ENCODE peak calls at places on chromosomes 13 and 19, in eight cellular contexts. X is ovary, S is esophagus squamous epithelium, O is IMR-90, R is HCT116, F is H54, D is transverse colon, W is thyroid gland. P is an unnamed sample.

GRCh38 chr13:74367193-74367592 is 233.0 kb upstream of the KLF12 start:
- DNase-seq in D (no peak), X (no peak), R (no peak), S (no peak), F (no peak), W (no peak), O (no peak), P (no peak)

GRCh38 chr19:54464044-54464623 is 556 bp upstream of the LENG9 start:
- DNase-seq in X (peak), D (peak), O (peak), R (peak), F (peak), S (peak), W (peak), P (peak)

GRCh38 chr13:25319781-25320180 is 18.4 kb downstream of the NUP58 start:
- DNase-seq in W (no peak), D (no peak), F (no peak), X (no peak), O (peak), S (no peak), R (no peak), P (no peak)

GRCh38 chr13:110298566-110299321 is 8.2 kb downstream of the COL4A1 start:
- DNase-seq in O (no peak), R (no peak), D (no peak), W (no peak), F (no peak), X (peak), S (no peak), P (no peak)

GRCh38 chr19:40613669-40614594 is 12.8 kb downstream of the LTBP4 start:
- DNase-seq in R (peak), S (peak), X (peak), D (peak), W (peak), F (no peak), O (peak), P (peak)

GRCh38 chr13:31595568-31595967 is 143.8 kb upstream of the RXFP2 start:
- DNase-seq in W (no peak), O (no peak), X (no peak), R (no peak), F (no peak), D (no peak), S (no peak), P (no peak)

GRCh38 chr13:95644611-95645052 is at the start of gene DZIP1:
- DNase-seq in R (no peak), W (peak), D (peak), S (no peak), F (peak), X (peak), O (peak), P (peak)

GRCh38 chr19:34995551-34995950 is 4.6 kb upstream of the GRAMD1A start:
- DNase-seq in X (no peak), S (no peak), D (no peak), O (no peak), W (no peak), F (no peak), R (no peak), P (no peak)

GRCh38 chr19:5877427-5877826 is 7.1 kb upstream of the FUT5 start:
- DNase-seq in X (no peak), O (no peak), F (no peak), R (no peak), D (no peak), S (no peak), W (no peak), P (no peak)

GRCh38 chr19:6229216-6229913 is 50.4 kb downstream of the MLLT1 start:
- DNase-seq in W (no peak), S (no peak), F (no peak), X (no peak), D (no peak), O (no peak), R (no peak), P (no peak)

GRCh38 chr13:35309711-35310110 is 166.8 kb downstream of the MAB21L1 start:
- DNase-seq in F (no peak), W (no peak), X (no peak), R (no peak), D (no peak), S (no peak), O (no peak), P (peak)

GRCh38 chr13:85864963-85865530 is 65.8 kb upstream of the SLITRK6 start:
- DNase-seq in X (no peak), W (no peak), S (no peak), O (peak), R (peak), F (peak), D (no peak), P (peak)

GRCh38 chr13:76976488-76976887 is 15.4 kb upstream of the CLN5 start:
- DNase-seq in F (no peak), X (no peak), R (no peak), O (no peak), D (no peak), W (no peak), S (no peak), P (no peak)

GRCh38 chr13:23684647-23685046 is 114.4 kb downstream of the TNFRSF19 start:
- DNase-seq in X (no peak), O (no peak), D (no peak), S (no peak), R (no peak), F (no peak), W (no peak), P (no peak)

GRCh38 chr13:62110079-62110478 is 694.4 kb upstream of the PCDH20 start:
- DNase-seq in R (no peak), S (no peak), O (no peak), X (no peak), D (no peak), F (no peak), W (no peak), P (no peak)

GRCh38 chr19:44303976-44304568 is 753 bp downstream of the ZNF235 start:
- DNase-seq in F (peak), O (peak), D (peak), X (peak), S (no peak), W (peak), R (no peak), P (peak)

GRCh38 chr13:21641629-21642028 is 29.2 kb upstream of the FGF9 start:
- DNase-seq in O (no peak), W (no peak), R (no peak), X (no peak), D (no peak), F (no peak), S (no peak), P (no peak)

GRCh38 chr13:97122381-97122996 is 99.6 kb upstream of the MBNL2 start:
- DNase-seq in R (peak), O (peak), F (peak), W (no peak), S (no peak), D (no peak), X (no peak), P (no peak)

GRCh38 chr19:52391135-52391534 is 6.5 kb upstream of the ZNF528 start:
- DNase-seq in X (no peak), S (no peak), O (no peak), R (no peak), F (no peak), D (no peak), W (no peak), P (no peak)

GRCh38 chr13:51769455-51770127 is 34.4 kb downstream of the DHRS12 start:
- DNase-seq in S (no peak), X (peak), F (no peak), R (no peak), O (no peak), D (no peak), W (peak), P (no peak)

GRCh38 chr19:48812094-48812929 is 1.5 kb upstream of the BCAT2 start:
- DNase-seq in X (peak), S (peak), O (peak), F (peak), D (peak), R (no peak), W (peak), P (peak)

GRCh38 chr13:61246351-61246750 is 169.3 kb downstream of the PCDH20 start:
- DNase-seq in F (no peak), W (no peak), D (no peak), S (no peak), R (no peak), O (no peak), X (no peak), P (no peak)

GRCh38 chr19:9130965-9131364 is 4.2 kb upstream of the OR7G3 start:
- DNase-seq in D (no peak), S (no peak), W (no peak), R (no peak), F (no peak), X (no peak), O (no peak), P (no peak)

GRCh38 chr19:13629687-13630357 is 123.5 kb upstream of the CACNA1A start:
- DNase-seq in R (no peak), S (no peak), D (no peak), X (no peak), F (no peak), O (peak), W (no peak), P (no peak)

GRCh38 chr13:41613984-41614581 is 156.7 kb downstream of the RGCC start:
- DNase-seq in F (no peak), D (no peak), O (peak), W (no peak), S (no peak), R (peak), X (peak), P (no peak)

GRCh38 chr13:81738364-81738763 is 1397.4 kb upstream of the SPRY2 start:
- DNase-seq in D (no peak), O (no peak), F (peak), R (no peak), S (no peak), W (no peak), X (no peak), P (no peak)

DNA sequence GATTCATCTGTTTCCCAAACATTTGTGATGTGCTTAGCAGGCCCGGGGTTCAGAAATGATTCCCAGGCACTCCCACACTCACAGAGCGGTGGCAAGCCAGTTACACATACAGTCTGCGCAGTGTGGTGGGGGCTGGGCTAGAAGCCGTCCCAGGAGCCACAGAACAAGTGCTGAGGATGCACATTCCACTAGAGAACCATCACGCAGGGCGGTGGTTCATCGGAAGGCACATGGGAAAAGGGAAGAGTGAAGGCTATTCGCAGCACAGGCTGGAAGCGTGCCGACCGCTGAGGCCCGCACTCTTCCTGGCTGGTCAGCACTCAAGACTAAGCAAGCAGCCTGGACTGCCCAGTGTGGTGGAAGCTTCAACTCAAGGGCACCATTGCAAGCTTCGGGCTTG is 126.3 kb upstream of the SLC7A1 start:
- DNase-seq in F (no peak), S (no peak), D (no peak), R (no peak), X (no peak), O (no peak), W (no peak), P (no peak)
- TF ChIP-seq POLR2A in F (no peak), S (no peak), D (no peak), R (no peak), X (no peak), O (no peak), W (no peak), P (no peak)

GRCh38 chr19:2796659-2797266 is 11.5 kb downstream of the THOP1 start:
- DNase-seq in D (no peak), O (no peak), F (no peak), R (no peak), S (no peak), W (no peak), X (no peak), P (no peak)

GRCh38 chr19:2798158-2798685 is 12.9 kb downstream of the THOP1 start:
- DNase-seq in F (no peak), W (no peak), X (no peak), R (no peak), S (no peak), D (no peak), O (no peak), P (no peak)

GRCh38 chr19:2797280-2797679 is 12.0 kb downstream of the THOP1 start:
- DNase-seq in R (no peak), S (no peak), O (no peak), F (no peak), X (no peak), D (no peak), W (no peak), P (no peak)

GRCh38 chr19:2793577-2793976 is 8.3 kb downstream of the THOP1 start:
- DNase-seq in X (no peak), F (no peak), R (no peak), O (no peak), S (no peak), D (no peak), W (no peak), P (no peak)

GRCh38 chr19:2795827-2796658 is 10.7 kb downstream of the THOP1 start:
- DNase-seq in R (no peak), S (no peak), O (no peak), F (no peak), W (no peak), X (no peak), D (no peak), P (no peak)
- TF ChIP-seq POLR2A in R (no peak), S (no peak), O (no peak), F (no peak), W (no peak), X (no peak), D (no peak), P (no peak)

GRCh38 chr19:23287620-23288019 is 37.4 kb upstream of the ZNF724 start:
- DNase-seq in O (no peak), R (no peak), W (no peak), F (no peak), S (no peak), D (no peak), X (no peak), P (no peak)
- TF ChIP-seq POLR2A in O (no peak), R (no peak), W (no peak), F (no peak), S (no peak), D (no peak), X (no peak), P (no peak)

DNA sequence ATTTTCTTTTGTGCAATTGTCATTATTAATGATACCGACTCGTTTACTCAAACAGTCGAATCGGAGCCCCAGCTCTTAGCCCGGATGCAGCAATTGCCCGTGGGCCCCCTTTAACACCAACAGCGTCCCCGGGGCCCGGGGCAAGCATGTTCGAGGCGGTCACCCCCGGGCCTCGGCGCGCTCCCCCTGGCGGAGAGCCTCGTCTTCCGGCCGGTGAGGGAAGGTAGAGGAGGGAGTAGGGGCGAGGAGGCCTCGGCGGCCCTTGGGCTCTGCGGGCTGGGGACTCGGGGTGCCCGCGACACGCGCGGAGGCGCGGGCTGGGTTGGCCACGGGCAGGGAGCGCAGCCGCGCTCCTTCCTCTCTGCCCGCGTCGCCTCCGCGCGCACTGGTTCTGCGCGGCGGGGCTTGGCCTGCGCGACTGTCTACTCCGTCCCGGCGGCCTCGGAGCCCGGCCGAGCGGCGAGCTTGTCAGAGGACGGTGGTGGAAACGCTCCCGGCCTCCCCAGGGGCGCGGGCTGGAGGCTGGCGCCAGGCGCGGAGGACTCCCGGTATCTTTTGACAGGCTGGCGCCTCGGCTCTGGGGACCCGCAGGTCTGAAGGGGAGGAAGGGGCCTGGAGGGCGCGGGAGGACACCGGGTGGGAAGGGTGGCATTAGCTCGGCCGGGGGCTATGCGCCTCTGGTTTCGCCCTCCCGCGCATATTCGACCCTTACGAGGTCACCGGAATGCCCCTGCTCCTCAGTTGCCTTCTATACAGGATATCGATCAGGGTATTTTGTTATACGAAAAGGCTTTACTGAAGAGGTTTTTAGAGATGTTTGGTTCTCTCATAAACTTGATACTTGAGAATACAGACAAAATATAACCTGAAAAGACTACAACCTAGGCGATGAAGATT is 1.5 kb downstream of the BIVM start:
- DNase-seq in O (peak), X (peak), F (peak), D (peak), W (peak), R (peak), S (peak), P (peak)
- TF ChIP-seq POLR2A in O (peak), X (no peak), F (peak), D (peak), W (no peak), R (no peak), S (peak), P (peak)

GRCh38 chr19:3404324-3405260 is 38.2 kb downstream of the NFIC start:
- DNase-seq in D (peak), F (no peak), W (peak), X (peak), O (peak), S (no peak), R (no peak), P (no peak)
- TF ChIP-seq POLR2A in D (peak), F (peak), W (no peak), X (peak), O (peak), S (peak), R (no peak), P (no peak)

DNA sequence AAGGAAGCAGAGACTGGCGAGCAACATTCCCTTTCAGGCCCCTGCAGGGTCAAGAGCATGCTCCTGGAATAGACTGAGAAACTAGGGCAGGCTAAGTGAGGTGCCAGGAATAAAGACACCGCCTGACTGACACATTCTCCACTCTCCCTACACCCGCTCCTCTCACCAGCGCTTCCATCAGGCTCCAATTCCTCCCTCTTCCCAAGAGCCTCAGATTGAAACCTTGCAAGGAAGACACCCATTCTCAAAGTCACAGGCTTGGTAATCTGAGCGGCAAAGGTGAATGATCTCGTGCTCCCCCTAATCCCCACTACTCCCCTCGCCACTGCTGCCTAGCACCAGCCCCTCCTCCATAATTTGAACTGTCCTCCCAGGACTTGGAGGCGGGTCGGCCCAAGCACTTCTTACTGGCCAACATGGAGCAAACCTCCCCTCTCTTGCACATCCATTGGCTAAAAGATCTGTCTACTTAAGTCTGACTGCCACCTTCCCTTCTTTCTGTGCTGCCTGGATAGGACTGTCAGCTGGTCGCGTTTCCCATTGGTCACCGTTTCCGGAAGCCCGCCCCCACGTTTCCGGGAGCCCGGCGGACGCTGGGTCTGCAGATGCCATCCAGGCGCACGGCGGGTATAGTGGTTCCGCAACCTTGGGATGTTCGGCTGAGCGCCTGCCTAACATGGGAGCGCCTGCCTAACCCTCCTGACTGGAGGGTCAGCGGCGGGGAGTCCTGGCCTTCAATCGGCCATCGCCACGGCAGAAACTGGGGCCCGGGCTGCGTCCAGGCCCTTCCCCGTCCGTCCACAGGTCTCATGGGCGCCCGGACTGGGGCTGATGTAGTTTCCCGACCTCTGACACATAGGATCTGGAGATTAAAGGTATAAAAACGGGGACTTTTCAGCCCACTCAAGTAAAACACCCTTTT is 33.6 kb downstream of the ZNF383 start:
- DNase-seq in F (peak), W (peak), D (peak), X (peak), S (no peak), R (no peak), O (peak), P (peak)
- TF ChIP-seq POLR2A in F (peak), W (peak), D (peak), X (no peak), S (peak), R (no peak), O (no peak), P (no peak)

GRCh38 chr13:113582841-113583631 is 1.5 kb upstream of the TFDP1 start:
- DNase-seq in S (no peak), O (no peak), X (peak), D (peak), W (no peak), R (no peak), F (no peak), P (no peak)

GRCh38 chr13:113584205-113584869 is at the start of gene TFDP1:
- DNase-seq in D (peak), F (peak), S (no peak), W (peak), O (peak), X (peak), R (peak), P (peak)

GRCh38 chr13:113586661-113587479 is 2.3 kb downstream of the TFDP1 start:
- DNase-seq in F (no peak), D (peak), O (no peak), R (no peak), W (no peak), S (no peak), X (peak), P (no peak)

GRCh38 chr13:113585828-113586355 is 1.3 kb downstream of the TFDP1 start:
- DNase-seq in X (peak), W (no peak), S (no peak), F (no peak), D (peak), O (no peak), R (no peak), P (peak)

DNA sequence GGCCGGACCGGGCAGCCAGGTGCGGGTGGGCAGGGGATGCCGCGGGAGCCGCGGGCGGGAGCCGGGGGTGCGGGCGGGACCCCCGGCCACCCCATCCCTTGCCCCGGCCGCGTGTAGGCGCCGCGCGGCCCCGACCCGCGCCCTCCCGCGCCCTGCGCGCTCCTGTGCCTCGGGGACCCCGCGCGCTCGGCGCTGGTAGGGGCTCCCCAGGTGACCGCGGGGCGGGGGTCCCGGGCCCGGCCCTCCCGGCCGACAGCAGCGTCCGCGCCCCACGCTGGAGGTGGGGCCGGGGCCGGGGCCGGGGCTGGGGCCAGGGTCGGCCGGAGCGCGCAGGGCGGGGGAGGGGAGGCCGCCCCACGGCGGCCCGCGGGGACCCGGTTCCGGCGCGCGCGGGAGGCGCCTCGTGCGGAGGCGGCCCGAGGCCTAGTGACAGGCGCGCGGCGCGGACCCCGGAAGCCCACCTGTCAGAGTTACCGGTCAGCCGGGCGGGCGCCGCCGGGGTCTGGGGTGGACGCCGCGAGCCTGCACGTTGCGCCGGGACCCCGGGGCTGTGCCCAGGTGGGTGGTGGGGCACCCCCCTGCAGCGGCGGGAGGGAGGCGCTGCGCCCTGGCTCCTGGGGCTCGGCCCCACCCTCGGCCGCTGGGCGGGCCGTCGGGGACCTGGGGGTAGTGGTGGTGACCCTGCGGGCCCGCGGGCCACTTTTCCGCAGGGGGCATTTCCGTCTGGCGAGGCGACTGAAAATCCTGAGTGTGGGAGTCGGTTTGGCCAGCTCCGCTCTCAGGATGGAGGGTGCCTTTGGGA is 518 bp downstream of the TFDP1 start:
- DNase-seq in O (no peak), D (peak), R (no peak), F (peak), W (peak), S (no peak), X (peak), P (peak)
- TF ChIP-seq POLR2A in O (no peak), D (no peak), R (no peak), F (no peak), W (no peak), S (no peak), X (no peak), P (peak)